ENCODE peak calls at places on chromosome X, in nine cellular contexts. S is omental fat pad; O is Ammon's horn; G is H9; V is mesendoderm; W is endothelial cell; P is AG04450; Q is AG09309; Z is stimulated activated CD4-positive, alpha-beta T cell treated with anti-CD3 and anti-CD28 coated beads, Interleukin-2, amount 100 ng/mL, for 48 hours. J is an unnamed sample.

GRCh38 chrX:108070891-108071290 is 20.5 kb downstream of the PSMD10 start:
- DNase-seq in S (no peak), O (no peak), G (no peak), V (no peak), W (no peak), P (peak; percentile 47), Q (peak; percentile 1), Z (no peak), J (no peak)

GRCh38 chrX:42219231-42219630 is 295.9 kb upstream of the CASK start:
- DNase-seq in S (no peak), O (no peak), G (no peak), V (no peak), W (no peak), P (no peak), Q (no peak), Z (no peak), J (no peak)

GRCh38 chrX:97066381-97066780 is 182.7 kb downstream of the RPA4 start:
- DNase-seq in S (no peak), O (no peak), G (no peak), V (no peak), W (no peak), P (no peak), Q (no peak), Z (no peak), J (no peak)

GRCh38 chrX:150253946-150254615 is 109.0 kb upstream of the MAMLD1 start:
- DNase-seq in S (no peak), O (no peak), G (no peak), V (no peak), W (no peak), P (no peak), Q (no peak), Z (no peak), J (no peak)

GRCh38 chrX:9327747-9328145 is 137.1 kb upstream of the TBL1X start:
- DNase-seq in S (no peak), O (no peak), G (no peak), V (no peak), W (no peak), P (no peak), Q (peak; percentile 69), Z (no peak), J (no peak)

GRCh38 chrX:153793291-153793690 is 884 bp downstream of the IDH3G start:
- DNase-seq in S (no peak), O (no peak), G (no peak), V (peak; percentile 11), W (no peak), P (no peak), Q (no peak), Z (no peak), J (no peak)

GRCh38 chrX:135985123-135985973 is at the start of gene SLC9A6:
- DNase-seq in S (no peak), O (peak; percentile 75), G (peak; percentile 69), V (peak; percentile 69), W (peak; percentile 58), P (no peak), Q (no peak), Z (peak; percentile 62), J (peak; percentile 77)

GRCh38 chrX:17944833-17945497 is 83.9 kb upstream of the RAI2 start:
- DNase-seq in S (no peak), O (no peak), G (no peak), V (no peak), W (peak; percentile 7), P (no peak), Q (no peak), Z (no peak), J (peak; percentile 15)

GRCh38 chrX:31223817-31224216 is 152.0 kb upstream of the FTHL17 start:
- DNase-seq in S (no peak), O (no peak), G (no peak), V (no peak), W (no peak), P (no peak), Q (peak; percentile 46), Z (no peak), J (no peak)

GRCh38 chrX:154799554-154800348 is 5.5 kb downstream of the MPP1 start:
- DNase-seq in S (no peak), O (no peak), G (no peak), V (peak; percentile 26), W (peak; percentile 7), P (no peak), Q (no peak), Z (no peak), J (no peak)

GRCh38 chrX:119887721-119888425 is 7.8 kb upstream of the AKAP14 start:
- DNase-seq in S (no peak), O (peak; percentile 40), G (peak; percentile 88), V (peak; percentile 85), W (peak; percentile 72), P (no peak), Q (no peak), Z (peak; percentile 53), J (peak; percentile 65)

GRCh38 chrX:2928127-2928582 is 984 bp downstream of the ARSD start:
- DNase-seq in S (no peak), O (peak; percentile 49), G (peak; percentile 91), V (peak; percentile 92), W (peak; percentile 34), P (no peak), Q (no peak), Z (no peak), J (no peak)

GRCh38 chrX:39764441-39764914 is 333.3 kb downstream of the BCOR start:
- DNase-seq in S (no peak), O (no peak), G (no peak), V (peak; percentile 47), W (no peak), P (no peak), Q (no peak), Z (no peak), J (no peak)

GRCh38 chrX:40366661-40367060 is 214.1 kb upstream of the ATP6AP2 start:
- DNase-seq in S (no peak), O (no peak), G (peak; percentile 61), V (peak; percentile 44), W (no peak), P (no peak), Q (no peak), Z (no peak), J (no peak)

GRCh38 chrX:9515973-9516538 is 51.2 kb downstream of the TBL1X start:
- DNase-seq in S (no peak), O (no peak), G (no peak), V (no peak), W (no peak), P (no peak), Q (no peak), Z (no peak), J (no peak)

GRCh38 chrX:118271770-118272169 is 74.1 kb upstream of the WDR44 start:
- DNase-seq in S (no peak), O (no peak), G (no peak), V (peak; percentile 89), W (no peak), P (no peak), Q (no peak), Z (no peak), J (no peak)

GRCh38 chrX:48540015-48540350 is 469 bp downstream of the TBC1D25 start:
- DNase-seq in S (no peak), O (peak; percentile 34), G (no peak), V (no peak), W (peak; percentile 26), P (no peak), Q (no peak), Z (peak; percentile 32), J (peak; percentile 53)

GRCh38 chrX:9704876-9705465 is 60.7 kb downstream of the GPR143 start:
- DNase-seq in S (no peak), O (no peak), G (no peak), V (no peak), W (no peak), P (no peak), Q (no peak), Z (no peak), J (no peak)

GRCh38 chrX:40854242-40854641 is 118.9 kb upstream of the MED14 start:
- DNase-seq in S (no peak), O (no peak), G (no peak), V (no peak), W (no peak), P (no peak), Q (no peak), Z (no peak), J (no peak)

GRCh38 chrX:98956014-98956413 is 1454.1 kb downstream of the PCDH19 start:
- DNase-seq in S (no peak), O (no peak), G (peak; percentile 74), V (peak; percentile 60), W (no peak), P (no peak), Q (no peak), Z (no peak), J (no peak)

GRCh38 chrX:48695925-48696300 is 621 bp upstream of the SUV39H1 start:
- DNase-seq in S (no peak), O (no peak), G (no peak), V (peak; percentile 47), W (no peak), P (no peak), Q (no peak), Z (no peak), J (no peak)

GRCh38 chrX:75229774-75230173 is 44.1 kb upstream of the UPRT start:
- DNase-seq in S (no peak), O (no peak), G (no peak), V (peak; percentile 48), W (no peak), P (no peak), Q (no peak), Z (no peak), J (no peak)